ENCODE peak calls at places on chromosome 7, in seven cellular contexts. U is hepatocyte, N is OCI-LY7, C is GM23338, P is MM.1S, L is SK-N-SH, A is HCT116. W is an unnamed sample.

GRCh38 chr7:36521911-36522310 is 132.2 kb downstream of the ANLN start:
- DNase-seq in U (no peak), N (no peak), C (no peak), P (no peak), L (no peak), A (no peak), W (no peak)

GRCh38 chr7:30845426-30846135 is 66.1 kb upstream of the AQP1 start:
- DNase-seq in U (peak; percentile 46), N (no peak), C (no peak), P (no peak), L (no peak), A (no peak), W (peak; percentile 78)

GRCh38 chr7:30278386-30278785 is 6.0 kb upstream of the ZNRF2 start:
- DNase-seq in U (no peak), N (no peak), C (no peak), P (no peak), L (no peak), A (no peak), W (no peak)

GRCh38 chr7:130430841-130431713 is 9.7 kb downstream of the CEP41 start:
- DNase-seq in U (peak; percentile 32), N (no peak), C (no peak), P (no peak), L (no peak), A (no peak), W (peak; percentile 87)

GRCh38 chr7:49773082-49773938 is at the start of gene VWC2:
- DNase-seq in U (peak; percentile 16), N (no peak), C (peak; percentile 63), P (peak; percentile 9), L (peak; percentile 37), A (no peak), W (peak; percentile 6)

GRCh38 chr7:27723086-27723485 is 16.9 kb upstream of the TAX1BP1 start:
- DNase-seq in U (no peak), N (peak; percentile 8), C (peak; percentile 26), P (no peak), L (peak; percentile 60), A (no peak), W (peak; percentile 42)

GRCh38 chr7:133051066-133051465 is 30.8 kb downstream of the CHCHD3 start:
- DNase-seq in U (peak; percentile 38), N (peak; percentile 65), C (peak; percentile 63), P (peak; percentile 18), L (peak; percentile 61), A (no peak), W (peak; percentile 21)

GRCh38 chr7:25098096-25099046 is 26.7 kb downstream of the CYCS start:
- DNase-seq in U (peak; percentile 81), N (peak; percentile 83), C (peak; percentile 83), P (peak; percentile 81), L (peak; percentile 80), A (peak; percentile 70), W (peak; percentile 88)

GRCh38 chr7:94655884-94656657 is at the start of gene SGCE:
- DNase-seq in U (peak; percentile 90), N (peak; percentile 79), C (peak; percentile 89), P (peak; percentile 70), L (peak; percentile 95), A (peak; percentile 26), W (peak; percentile 87)

GRCh38 chr7:102024005-102024768 is 206.8 kb downstream of the CUX1 start:
- DNase-seq in U (no peak), N (no peak), C (no peak), P (no peak), L (peak; percentile 73), A (no peak), W (no peak)

GRCh38 chr7:55387062-55387965 is 22.2 kb downstream of the LANCL2 start:
- DNase-seq in U (no peak), N (peak; percentile 70), C (peak; percentile 75), P (no peak), L (no peak), A (no peak), W (no peak)

GRCh38 chr7:134480730-134481129 is 21.8 kb upstream of the AKR1B1 start:
- DNase-seq in U (no peak), N (no peak), C (peak; percentile 54), P (peak; percentile 73), L (no peak), A (peak; percentile 36), W (peak; percentile 70)

GRCh38 chr7:122137291-122138077 is 6.6 kb downstream of the AASS start:
- DNase-seq in U (no peak), N (no peak), C (no peak), P (no peak), L (no peak), A (no peak), W (peak; percentile 27)

GRCh38 chr7:92848441-92848840 is 12.1 kb upstream of the CDK6 start:
- DNase-seq in U (no peak), N (no peak), C (no peak), P (no peak), L (no peak), A (no peak), W (no peak)

GRCh38 chr7:22700559-22701002 is 26.4 kb upstream of the IL6 start:
- DNase-seq in U (no peak), N (no peak), C (no peak), P (no peak), L (no peak), A (no peak), W (peak; percentile 81)

GRCh38 chr7:140668641-140669040 is 4.1 kb upstream of the ADCK2 start:
- DNase-seq in U (no peak), N (no peak), C (no peak), P (no peak), L (no peak), A (no peak), W (no peak)

GRCh38 chr7:155694846-155695245 is 50.4 kb downstream of the RBM33 start:
- DNase-seq in U (no peak), N (no peak), C (no peak), P (no peak), L (no peak), A (no peak), W (no peak)

GRCh38 chr7:106717997-106718871 is 57.3 kb upstream of the CCDC71L start:
- DNase-seq in U (peak; percentile 77), N (peak; percentile 43), C (peak; percentile 52), P (peak; percentile 97), L (peak; percentile 7), A (peak; percentile 87), W (peak; percentile 99)

GRCh38 chr7:29274156-29275017 is 79.8 kb downstream of the CHN2 start:
- DNase-seq in U (no peak), N (no peak), C (no peak), P (no peak), L (no peak), A (no peak), W (peak; percentile 52)

GRCh38 chr7:12403287-12404181 is at the start of gene VWDE:
- DNase-seq in U (peak; percentile 55), N (no peak), C (peak; percentile 94), P (peak; percentile 68), L (peak; percentile 80), A (peak; percentile 80), W (peak; percentile 23)
- TF ChIP-seq EZH2phosphoT487 in U (no peak), N (no peak), C (no peak), P (no peak), L (no peak), A (no peak), W (no peak)

GRCh38 chr7:70765651-70766050 is 366.3 kb upstream of the GALNT17 start:
- DNase-seq in U (no peak), N (no peak), C (no peak), P (no peak), L (no peak), A (no peak), W (no peak)

GRCh38 chr7:70771447-70771846 is 360.5 kb upstream of the GALNT17 start:
- DNase-seq in U (no peak), N (no peak), C (peak; percentile 57), P (no peak), L (no peak), A (no peak), W (no peak)

GRCh38 chr7:70766109-70766508 is 365.8 kb upstream of the GALNT17 start:
- DNase-seq in U (no peak), N (no peak), C (no peak), P (no peak), L (no peak), A (no peak), W (no peak)

GRCh38 chr7:70766694-70767093 is 365.2 kb upstream of the GALNT17 start:
- DNase-seq in U (no peak), N (no peak), C (no peak), P (no peak), L (no peak), A (no peak), W (no peak)

DNA sequence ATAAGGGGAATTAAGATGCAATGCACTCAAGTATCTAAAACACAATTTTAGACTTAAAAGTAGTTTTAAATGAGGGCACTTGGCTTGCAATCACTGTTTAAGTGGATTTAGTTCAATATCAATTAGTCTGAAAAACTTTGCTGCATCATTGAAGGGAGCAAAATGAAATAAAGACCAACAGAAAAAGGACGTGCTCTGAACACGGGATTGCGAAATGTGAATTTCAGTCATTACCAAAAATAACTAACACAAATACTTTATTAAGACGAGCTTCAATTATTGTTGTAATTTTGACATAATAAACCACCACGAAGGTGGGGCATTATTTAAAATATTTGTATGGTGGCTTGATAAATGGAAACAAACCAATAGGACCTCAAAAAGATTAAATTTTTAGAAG is 361.8 kb upstream of the GALNT17 start:
- DNase-seq in U (no peak), N (no peak), C (no peak), P (no peak), L (no peak), A (no peak), W (no peak)
- TF ChIP-seq EZH2phosphoT487 in U (no peak), N (no peak), C (no peak), P (no peak), L (no peak), A (no peak), W (no peak)

DNA sequence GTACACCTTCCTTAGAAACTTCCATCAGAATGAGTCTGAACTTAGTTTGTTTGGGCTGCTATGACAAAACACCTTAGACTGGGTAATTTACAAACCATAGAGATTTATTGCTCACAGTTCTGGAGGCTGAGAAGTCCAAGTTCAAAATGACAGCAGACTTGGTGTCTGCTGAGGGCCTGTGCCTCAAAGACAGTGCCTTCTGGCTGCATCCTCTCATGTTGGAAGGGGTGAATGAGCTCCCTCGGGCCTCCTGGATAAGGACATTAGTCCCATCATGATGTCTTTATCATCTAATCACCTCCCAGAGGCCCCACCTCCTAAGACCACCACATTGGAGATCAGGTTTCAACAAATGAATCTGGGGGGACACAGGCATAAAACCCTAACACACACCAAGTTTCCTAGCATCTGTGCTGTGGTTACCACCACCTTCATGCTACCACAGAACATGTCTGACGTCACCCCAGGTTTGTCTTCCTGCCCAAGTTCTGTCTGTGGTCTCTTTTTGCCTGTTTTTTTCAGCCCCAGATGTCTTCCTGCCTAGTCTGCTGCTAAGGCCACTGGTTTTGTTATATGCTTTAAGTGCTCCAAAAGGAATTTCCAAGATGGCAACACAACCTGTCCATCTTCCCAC is 150.9 kb upstream of the COBL start:
- DNase-seq in U (no peak), N (no peak), C (no peak), P (peak; percentile 10), L (no peak), A (no peak), W (no peak)
- TF ChIP-seq EZH2phosphoT487 in U (no peak), N (no peak), C (no peak), P (no peak), L (no peak), A (no peak), W (no peak)

DNA sequence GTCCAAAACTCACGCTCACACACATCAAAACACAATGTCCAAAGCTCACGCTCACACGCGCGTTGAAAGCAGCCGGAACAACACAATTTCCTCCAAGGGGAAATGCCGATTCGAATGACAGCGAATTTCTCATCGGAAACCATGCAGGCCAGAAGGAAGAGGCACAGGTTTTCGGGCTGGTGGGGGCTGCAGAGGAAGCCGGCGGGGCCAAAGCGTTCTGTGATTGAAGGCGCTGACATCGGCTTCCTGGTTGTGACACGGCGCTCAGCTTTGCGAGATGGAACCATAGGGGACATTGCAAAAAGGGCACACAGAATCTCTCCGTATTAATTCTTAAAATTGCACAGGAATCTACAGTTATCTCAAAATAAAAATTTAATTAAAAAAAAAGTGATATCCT is 61.3 kb downstream of the FOXL3 start:
- DNase-seq in U (no peak), N (no peak), C (no peak), P (no peak), L (no peak), A (no peak), W (no peak)
- TF ChIP-seq EZH2phosphoT487 in U (no peak), N (no peak), C (no peak), P (no peak), L (no peak), A (no peak), W (no peak)

W was measured in GM23248.